ENCODE peak calls at places on chromosomes 5 and 9, in seven cellular contexts. B is lower leg skin; M is activated naive CD4-positive, alpha-beta T cell treated with anti-CD3 and anti-CD28 coated beads, Interleukin-2, amount 50 U/mL, for 16 hours; P is HCEC 1CT; D is NCI-H1105; I is neural progenitor cell; V is GM13976. E is an unnamed sample.

GRCh38 chr5:152514827-152515397 is 109.8 kb upstream of the NMUR2 start:
- DNase-seq in D (peak), I (peak), P (peak), M (no peak), B (no peak), V (no peak), E (peak)

GRCh38 chr5:53878015-53878414 is 317.6 kb downstream of the NDUFS4 start:
- DNase-seq in M (no peak), P (no peak), B (no peak), D (no peak), V (no peak), I (no peak), E (no peak)

GRCh38 chr5:140547508-140548299 is at the start of gene EIF4EBP3:
- DNase-seq in P (peak), M (peak), I (peak), V (peak), B (peak), D (peak), E (peak)

GRCh38 chr5:39476466-39477215 is 51.9 kb upstream of the DAB2 start:
- DNase-seq in P (peak), V (no peak), B (no peak), D (no peak), I (no peak), M (no peak), E (no peak)

GRCh38 chr9:108903437-108904103 is 30.4 kb downstream of the ELP1 start:
- DNase-seq in M (no peak), D (no peak), V (no peak), I (no peak), B (no peak), P (no peak), E (no peak)

GRCh38 chr5:150323092-150323491 is 20.4 kb upstream of the ARSI start:
- DNase-seq in B (no peak), I (no peak), P (peak), V (no peak), D (no peak), M (no peak), E (no peak)

GRCh38 chr9:120723547-120723946 is 9.3 kb upstream of the MEGF9 start:
- DNase-seq in V (no peak), B (no peak), I (no peak), M (no peak), P (peak), D (no peak), E (no peak)

GRCh38 chr9:134477927-134478326 is 151.7 kb downstream of the RXRA start:
- DNase-seq in P (no peak), V (no peak), D (no peak), M (no peak), B (no peak), I (no peak), E (no peak)

GRCh38 chr5:170896779-170897178 is 35.0 kb downstream of the RANBP17 start:
- DNase-seq in B (no peak), I (peak), D (no peak), P (no peak), V (no peak), M (no peak), E (no peak)

GRCh38 chr5:9924614-9925013 is 294.5 kb upstream of the TAS2R1 start:
- DNase-seq in V (no peak), I (no peak), D (no peak), P (peak), B (no peak), M (no peak), E (no peak)

GRCh38 chr9:120152295-120152694 is 427.7 kb downstream of the CDK5RAP2 start:
- DNase-seq in D (no peak), M (no peak), B (no peak), P (no peak), I (peak), V (no peak), E (peak)